ENCODE peak calls at places on chromosomes 1 and 21, in nine cellular contexts. W is HFFc6; C is Right ventricle myocardium inferior; B is heart left ventricle; G is mucosa of descending colon; S is NCI-H187 treated with DMSO at 0.1 percent for 48 hours; N is activated CD4-positive, alpha-beta T cell treated with anti-CD3 and anti-CD28 coated beads for 24 hours; A is PC-3; F is erythroblast. R is an unnamed sample.

GRCh38 chr1:241265428-241265827 is 91.6 kb downstream of the RGS7 start:
- DNase-seq in W (no peak), C (peak), B (no peak), G (no peak), S (no peak), N (no peak), A (peak), F (no peak), R (no peak)

GRCh38 chr1:201309420-201309819 is 26.1 kb downstream of the PKP1 start:
- DNase-seq in W (peak), C (peak), B (peak), G (peak), S (no peak), N (no peak), A (peak), F (peak), R (peak)

GRCh38 chr1:156705321-156705917 is at the start of gene CRABP2:
- DNase-seq in W (no peak), C (peak), B (no peak), G (peak), S (no peak), N (no peak), A (peak), F (peak), R (peak)

GRCh38 chr1:168830562-168830961 is 101.6 kb upstream of the DPT start:
- DNase-seq in W (no peak), C (no peak), B (no peak), G (no peak), S (no peak), N (no peak), A (no peak), F (no peak), R (no peak)

GRCh38 chr1:245997471-245998258 is 509.4 kb downstream of the SMYD3 start:
- DNase-seq in W (peak), C (no peak), B (peak), G (no peak), S (no peak), N (no peak), A (peak), F (no peak), R (no peak)

GRCh38 chr1:23567996-23568607 is 8.8 kb upstream of the ID3 start:
- DNase-seq in W (no peak), C (no peak), B (peak), G (peak), S (no peak), N (no peak), A (no peak), F (no peak), R (peak)

GRCh38 chr1:182996816-182997215 is 26.4 kb upstream of the LAMC1 start:
- DNase-seq in W (peak), C (no peak), B (no peak), G (no peak), S (no peak), N (no peak), A (no peak), F (no peak), R (no peak)

GRCh38 chr1:241612533-241613505 is 27.4 kb downstream of the CHML start:
- DNase-seq in W (peak), C (no peak), B (no peak), G (no peak), S (no peak), N (no peak), A (peak), F (no peak), R (no peak)

GRCh38 chr1:98661544-98662353 is at the start of gene SNX7:
- DNase-seq in W (peak), C (peak), B (peak), G (peak), S (no peak), N (no peak), A (peak), F (no peak), R (peak)

GRCh38 chr1:240189386-240189989 is 97.8 kb downstream of the FMN2 start:
- DNase-seq in W (peak), C (no peak), B (no peak), G (no peak), S (no peak), N (no peak), A (peak), F (peak), R (peak)

GRCh38 chr1:12595839-12596821 is 21.9 kb downstream of the DHRS3 start:
- DNase-seq in W (peak), C (peak), B (peak), G (peak), S (no peak), N (no peak), A (peak), F (peak), R (peak)

GRCh38 chr1:173193639-173194038 is 13.5 kb downstream of the TNFSF4 start:
- DNase-seq in W (peak), C (no peak), B (no peak), G (no peak), S (no peak), N (no peak), A (no peak), F (no peak), R (no peak)

GRCh38 chr21:32867587-32867986 is 96.0 kb upstream of the PAXBP1 start:
- DNase-seq in W (no peak), C (no peak), B (no peak), G (no peak), S (no peak), N (no peak), A (peak), F (no peak), R (no peak)

GRCh38 chr1:70993841-70994240 is 53.8 kb downstream of the PTGER3 start:
- DNase-seq in W (no peak), C (no peak), B (no peak), G (no peak), S (no peak), N (no peak), A (no peak), F (no peak), R (no peak)

GRCh38 chr1:153624965-153625611 is 2.2 kb downstream of the S100A13 start:
- DNase-seq in W (no peak), C (no peak), B (no peak), G (no peak), S (no peak), N (no peak), A (no peak), F (no peak), R (no peak)

GRCh38 chr1:5415621-5416020 is 576.6 kb downstream of the NPHP4 start:
- DNase-seq in W (no peak), C (no peak), B (no peak), G (no peak), S (no peak), N (no peak), A (no peak), F (no peak), R (no peak)

R was measured in transverse colon.